ENCODE peak calls at places on chromosomes 3 and 15, in nine cellular contexts. O is osteocyte; A is progenitor cell of endocrine pancreas; H is mucosa of gallbladder; R is A549; E is activated CD4-positive, alpha-beta T cell treated with anti-CD3 and anti-CD28 coated beads, Interleukin-2, amount 50 U/mL, for 1 hour; S is SW 1271; M is NCI-H1092 treated with DMSO at 0.1 percent for 48 hours; D is astrocyte. I is an unnamed sample.

GRCh38 chr3:127588675-127589577 is 1.6 kb downstream of the TPRA1 start:
- DNase-seq in S (peak), R (no peak), O (no peak), H (no peak), E (no peak), M (no peak), D (peak), A (no peak), I (peak)

GRCh38 chr15:75656813-75657212 is 9.1 kb downstream of the SNX33 start:
- DNase-seq in S (no peak), O (no peak), A (no peak), E (no peak), R (no peak), M (no peak), D (no peak), H (no peak), I (no peak)

GRCh38 chr3:125186261-125186770 is 26.2 kb downstream of the SLC12A8 start:
- DNase-seq in E (no peak), S (no peak), R (no peak), H (no peak), M (no peak), A (no peak), O (peak), D (peak), I (peak)

GRCh38 chr15:99340347-99340746 is 89.1 kb downstream of the LRRC28 start:
- DNase-seq in E (no peak), D (no peak), M (no peak), H (no peak), A (no peak), S (no peak), R (no peak), O (no peak), I (peak)

GRCh38 chr3:128875556-128876120 is 3.8 kb upstream of the ACAD9 start:
- DNase-seq in M (peak), R (peak), D (no peak), A (peak), H (peak), O (no peak), S (no peak), E (peak), I (peak)

GRCh38 chr3:121660356-121661171 is at the start of gene HCLS1:
- DNase-seq in D (no peak), M (no peak), H (peak), E (peak), R (no peak), A (no peak), S (no peak), O (no peak), I (peak)

GRCh38 chr3:159625594-159625993 is 363.0 kb upstream of the IL12A start:
- DNase-seq in R (no peak), M (no peak), O (no peak), D (no peak), E (no peak), H (no peak), A (no peak), S (no peak), I (no peak)

GRCh38 chr3:113035387-113035982 is 44.7 kb downstream of the GTPBP8 start:
- DNase-seq in M (peak), E (peak), O (no peak), A (peak), S (peak), D (peak), H (peak), R (peak), I (peak)

GRCh38 chr15:80999623-81000036 is 1.1 kb upstream of the TLNRD1 start:
- DNase-seq in O (no peak), D (no peak), E (peak), S (no peak), M (no peak), R (no peak), A (no peak), H (no peak), I (no peak)

GRCh38 chr15:101175396-101175795 is 76.5 kb downstream of the CHSY1 start:
- DNase-seq in O (no peak), H (no peak), A (no peak), E (no peak), M (no peak), D (no peak), R (no peak), S (no peak), I (no peak)

GRCh38 chr15:100726426-100727190 is 124.2 kb downstream of the ASB7 start:
- DNase-seq in A (no peak), H (peak), O (peak), M (no peak), E (no peak), R (no peak), S (no peak), D (peak), I (no peak)

GRCh38 chr3:79199966-79200365 is 567.8 kb downstream of the ROBO1 start:
- DNase-seq in S (no peak), R (no peak), O (no peak), E (no peak), M (no peak), D (peak), A (no peak), H (no peak), I (no peak)

GRCh38 chr3:134073583-134073945 is 43.8 kb upstream of the SLCO2A1 start:
- DNase-seq in R (no peak), H (no peak), S (no peak), D (no peak), E (no peak), O (no peak), M (no peak), A (no peak), I (no peak)

GRCh38 chr3:126550488-126551051 is 8.2 kb downstream of the C3orf22 start:
- DNase-seq in A (peak), R (no peak), O (peak), H (no peak), S (no peak), D (no peak), E (no peak), M (peak), I (no peak)

GRCh38 chr15:82805994-82806406 is at the start of gene FSD2:
- DNase-seq in O (peak), H (no peak), R (no peak), A (no peak), M (no peak), D (no peak), S (no peak), E (no peak), I (no peak)

I was measured in foreskin fibroblast.